ENCODE peak calls at places on chromosome 20, in seven cellular contexts. One of them, this sample, is unnamed.

GRCh38 chr20:60046011-60046413 is 87.8 kb downstream of the CDH26 start:
- DNase-seq in lung: no peak
- DNase-seq in esophagus squamous epithelium: no peak
- DNase-seq in epithelial cell of proximal tubule: no peak
- DNase-seq in cardiac fibroblast: no peak
- DNase-seq in Peyer's patch: no peak
- DNase-seq in GM06990: no peak
- DNase-seq in this sample: no peak

GRCh38 chr20:57048027-57048869 is 218.2 kb downstream of the BMP7 start:
- DNase-seq in GM06990: peak; percentile 21
- DNase-seq in esophagus squamous epithelium: no peak
- DNase-seq in cardiac fibroblast: peak; percentile 38
- DNase-seq in Peyer's patch: no peak
- DNase-seq in epithelial cell of proximal tubule: no peak
- DNase-seq in lung: no peak
- DNase-seq in this sample: peak; percentile 37

GRCh38 chr20:62248890-62249560 is 10.7 kb downstream of the OSBPL2 start:
- DNase-seq in GM06990: no peak
- DNase-seq in epithelial cell of proximal tubule: no peak
- DNase-seq in esophagus squamous epithelium: no peak
- DNase-seq in cardiac fibroblast: no peak
- DNase-seq in lung: no peak
- DNase-seq in Peyer's patch: no peak
- DNase-seq in this sample: no peak

GRCh38 chr20:53413188-53413631 is 180.4 kb downstream of the ZNF217 start:
- DNase-seq in lung: peak; percentile 30
- DNase-seq in cardiac fibroblast: no peak
- DNase-seq in Peyer's patch: peak; percentile 66
- DNase-seq in epithelial cell of proximal tubule: no peak
- DNase-seq in GM06990: peak; percentile 69
- DNase-seq in esophagus squamous epithelium: no peak
- DNase-seq in this sample: peak; percentile 48

GRCh38 chr20:25532015-25532751 is 53.1 kb downstream of the NINL start:
- DNase-seq in lung: no peak
- DNase-seq in epithelial cell of proximal tubule: no peak
- DNase-seq in esophagus squamous epithelium: no peak
- DNase-seq in cardiac fibroblast: no peak
- DNase-seq in Peyer's patch: no peak
- DNase-seq in GM06990: no peak
- DNase-seq in this sample: no peak

GRCh38 chr20:17225891-17226409 is 890 bp upstream of the PCSK2 start:
- DNase-seq in lung: no peak
- DNase-seq in epithelial cell of proximal tubule: no peak
- DNase-seq in GM06990: no peak
- DNase-seq in esophagus squamous epithelium: no peak
- DNase-seq in cardiac fibroblast: no peak
- DNase-seq in Peyer's patch: no peak
- DNase-seq in this sample: peak; percentile 22

GRCh38 chr20:13101701-13102100 is 92.9 kb downstream of the SPTLC3 start:
- DNase-seq in GM06990: no peak
- DNase-seq in esophagus squamous epithelium: no peak
- DNase-seq in cardiac fibroblast: peak; percentile 29
- DNase-seq in Peyer's patch: no peak
- DNase-seq in epithelial cell of proximal tubule: no peak
- DNase-seq in lung: no peak
- DNase-seq in this sample: no peak

GRCh38 chr20:43198607-43199006 is 8.9 kb upstream of the PTPRT start:
- DNase-seq in lung: no peak
- DNase-seq in cardiac fibroblast: no peak
- DNase-seq in epithelial cell of proximal tubule: no peak
- DNase-seq in Peyer's patch: no peak
- DNase-seq in esophagus squamous epithelium: no peak
- DNase-seq in GM06990: no peak
- DNase-seq in this sample: no peak

GRCh38 chr20:58970146-58970545 is 10.9 kb upstream of the NELFCD start:
- DNase-seq in GM06990: no peak
- DNase-seq in epithelial cell of proximal tubule: no peak
- DNase-seq in Peyer's patch: no peak
- DNase-seq in esophagus squamous epithelium: no peak
- DNase-seq in lung: no peak
- DNase-seq in cardiac fibroblast: no peak
- DNase-seq in this sample: no peak

GRCh38 chr20:63972312-63973159 is 2.8 kb upstream of the ZNF512B start:
- DNase-seq in GM06990: peak; percentile 3
- DNase-seq in lung: no peak
- DNase-seq in epithelial cell of proximal tubule: no peak
- DNase-seq in Peyer's patch: peak; percentile 46
- DNase-seq in cardiac fibroblast: no peak
- DNase-seq in esophagus squamous epithelium: no peak
- DNase-seq in this sample: no peak

GRCh38 chr20:53921443-53921973 is 148.9 kb downstream of the BCAS1 start:
- DNase-seq in esophagus squamous epithelium: no peak
- DNase-seq in epithelial cell of proximal tubule: no peak
- DNase-seq in Peyer's patch: no peak
- DNase-seq in lung: no peak
- DNase-seq in cardiac fibroblast: no peak
- DNase-seq in GM06990: no peak
- DNase-seq in this sample: no peak

GRCh38 chr20:18728165-18728866 is 85.3 kb upstream of the SCP2D1 start:
- DNase-seq in cardiac fibroblast: no peak
- DNase-seq in esophagus squamous epithelium: no peak
- DNase-seq in epithelial cell of proximal tubule: no peak
- DNase-seq in GM06990: peak; percentile 57
- DNase-seq in lung: no peak
- DNase-seq in Peyer's patch: no peak
- DNase-seq in this sample: no peak

GRCh38 chr20:59015812-59016711 is 3.2 kb upstream of the TUBB1 start:
- DNase-seq in GM06990: no peak
- DNase-seq in Peyer's patch: no peak
- DNase-seq in cardiac fibroblast: no peak
- DNase-seq in esophagus squamous epithelium: no peak
- DNase-seq in lung: peak; percentile 21
- DNase-seq in epithelial cell of proximal tubule: no peak
- DNase-seq in this sample: peak; percentile 29

GRCh38 chr20:13934992-13935894 is 55.2 kb downstream of the SEL1L2 start:
- DNase-seq in Peyer's patch: no peak
- DNase-seq in cardiac fibroblast: no peak
- DNase-seq in GM06990: no peak
- DNase-seq in epithelial cell of proximal tubule: no peak
- DNase-seq in lung: no peak
- DNase-seq in esophagus squamous epithelium: no peak
- DNase-seq in this sample: no peak

GRCh38 chr20:17796096-17796563 is 96.4 kb downstream of the BANF2 start:
- DNase-seq in Peyer's patch: no peak
- DNase-seq in epithelial cell of proximal tubule: peak; percentile 29
- DNase-seq in cardiac fibroblast: peak; percentile 86
- DNase-seq in lung: peak; percentile 38
- DNase-seq in GM06990: no peak
- DNase-seq in esophagus squamous epithelium: no peak
- DNase-seq in this sample: peak; percentile 79

GRCh38 chr20:42254673-42255072 is 636.5 kb upstream of the CHD6 start:
- DNase-seq in epithelial cell of proximal tubule: no peak
- DNase-seq in GM06990: no peak
- DNase-seq in lung: no peak
- DNase-seq in esophagus squamous epithelium: no peak
- DNase-seq in Peyer's patch: no peak
- DNase-seq in cardiac fibroblast: no peak
- DNase-seq in this sample: no peak

GRCh38 chr20:59948828-59949720 is 8.9 kb downstream of the FAM217B start:
- DNase-seq in epithelial cell of proximal tubule: no peak
- DNase-seq in cardiac fibroblast: peak; percentile 77
- DNase-seq in esophagus squamous epithelium: no peak
- DNase-seq in lung: no peak
- DNase-seq in Peyer's patch: no peak
- DNase-seq in GM06990: no peak
- DNase-seq in this sample: no peak

GRCh38 chr20:11522359-11522758 is 395.3 kb upstream of the BTBD3 start:
- DNase-seq in GM06990: no peak
- DNase-seq in cardiac fibroblast: no peak
- DNase-seq in Peyer's patch: no peak
- DNase-seq in epithelial cell of proximal tubule: no peak
- DNase-seq in lung: no peak
- DNase-seq in esophagus squamous epithelium: no peak
- DNase-seq in this sample: no peak

GRCh38 chr20:1566701-1567100 is 9.2 kb upstream of the SIRPD start:
- DNase-seq in cardiac fibroblast: no peak
- DNase-seq in lung: no peak
- DNase-seq in GM06990: no peak
- DNase-seq in esophagus squamous epithelium: no peak
- DNase-seq in Peyer's patch: no peak
- DNase-seq in epithelial cell of proximal tubule: no peak
- DNase-seq in this sample: no peak

DNA sequence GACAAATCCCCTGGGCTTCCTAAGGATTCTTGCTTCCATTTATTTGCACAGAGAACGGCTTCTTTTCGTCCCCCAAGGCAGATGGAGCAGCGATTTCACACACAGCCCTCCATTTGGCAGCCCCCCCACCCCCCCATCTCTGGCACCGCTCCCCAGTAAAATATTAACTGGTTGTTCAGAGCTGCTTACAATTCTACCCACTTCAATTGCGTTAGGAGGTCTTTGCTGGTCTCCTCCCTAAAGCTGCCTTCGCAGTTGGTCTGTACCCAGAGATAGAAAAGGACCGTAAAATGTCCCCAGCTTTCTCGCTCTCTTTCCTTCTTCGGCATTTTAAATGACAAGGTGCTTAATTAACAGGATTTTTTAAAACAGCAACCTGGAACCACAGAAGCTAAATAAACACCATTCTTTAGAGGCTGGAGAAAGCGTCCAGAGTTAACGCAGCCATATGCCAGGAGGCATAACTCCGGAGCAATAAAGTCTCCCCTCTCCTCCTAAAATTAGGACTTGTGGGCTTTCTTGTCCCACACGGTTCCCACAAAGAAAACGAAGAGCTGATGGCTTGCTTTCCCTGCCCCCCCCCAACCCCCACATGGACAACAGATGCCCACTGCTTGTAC is 1.7 kb upstream of the ZMYND8 start:
- DNase-seq in cardiac fibroblast: no peak
- DNase-seq in epithelial cell of proximal tubule: no peak
- DNase-seq in GM06990: no peak
- DNase-seq in Peyer's patch: no peak
- DNase-seq in esophagus squamous epithelium: no peak
- DNase-seq in lung: no peak
- DNase-seq in this sample: no peak
- H3K4me3 ChIP-seq in cardiac fibroblast: no peak overlapping the region
- H3K4me3 ChIP-seq in epithelial cell of proximal tubule: peak overlapping the region; percentile 10
- H3K4me3 ChIP-seq in GM06990: peak overlapping the region; percentile 49
- H3K4me3 ChIP-seq in Peyer's patch: no peak overlapping the region
- H3K4me3 ChIP-seq in esophagus squamous epithelium: no peak overlapping the region
- H3K4me3 ChIP-seq in lung: no peak overlapping the region
- H3K4me3 ChIP-seq in this sample: no peak overlapping the region

GRCh38 chr20:44691424-44692423 is 23.4 kb upstream of the CCN5 start:
- DNase-seq in cardiac fibroblast: peak; percentile 77
- DNase-seq in esophagus squamous epithelium: no peak
- DNase-seq in epithelial cell of proximal tubule: no peak
- DNase-seq in Peyer's patch: no peak
- DNase-seq in lung: no peak
- DNase-seq in GM06990: no peak
- DNase-seq in this sample: no peak

GRCh38 chr20:44690781-44691423 is 24.3 kb upstream of the CCN5 start:
- DNase-seq in cardiac fibroblast: peak; percentile 76
- DNase-seq in lung: no peak
- DNase-seq in GM06990: no peak
- DNase-seq in esophagus squamous epithelium: no peak
- DNase-seq in Peyer's patch: no peak
- DNase-seq in epithelial cell of proximal tubule: no peak
- DNase-seq in this sample: no peak

GRCh38 chr20:44686934-44687333 is 28.2 kb upstream of the CCN5 start:
- DNase-seq in GM06990: no peak
- DNase-seq in epithelial cell of proximal tubule: no peak
- DNase-seq in cardiac fibroblast: no peak
- DNase-seq in esophagus squamous epithelium: no peak
- DNase-seq in Peyer's patch: no peak
- DNase-seq in lung: no peak
- DNase-seq in this sample: no peak

GRCh38 chr20:44689809-44690208 is 25.4 kb upstream of the CCN5 start:
- DNase-seq in lung: no peak
- DNase-seq in esophagus squamous epithelium: no peak
- DNase-seq in GM06990: no peak
- DNase-seq in cardiac fibroblast: no peak
- DNase-seq in epithelial cell of proximal tubule: no peak
- DNase-seq in Peyer's patch: no peak
- DNase-seq in this sample: no peak

GRCh38 chr20:44688053-44688625 is 27.0 kb upstream of the CCN5 start:
- DNase-seq in lung: no peak
- DNase-seq in Peyer's patch: no peak
- DNase-seq in esophagus squamous epithelium: no peak
- DNase-seq in epithelial cell of proximal tubule: no peak
- DNase-seq in cardiac fibroblast: no peak
- DNase-seq in GM06990: no peak
- DNase-seq in this sample: no peak
- TF ChIP-seq CTCF in lung: no peak
- TF ChIP-seq CTCF in Peyer's patch: no peak
- TF ChIP-seq CTCF in esophagus squamous epithelium: no peak
- TF ChIP-seq CTCF in epithelial cell of proximal tubule: no peak
- TF ChIP-seq CTCF in cardiac fibroblast: no peak
- TF ChIP-seq CTCF in GM06990: no peak
- TF ChIP-seq CTCF in this sample: no peak

GRCh38 chr20:50992733-50993457 is 30.0 kb downstream of the KCNG1 start:
- DNase-seq in Peyer's patch: no peak
- DNase-seq in epithelial cell of proximal tubule: no peak
- DNase-seq in lung: no peak
- DNase-seq in GM06990: no peak
- DNase-seq in esophagus squamous epithelium: no peak
- DNase-seq in cardiac fibroblast: peak; percentile 71
- DNase-seq in this sample: no peak
- H3K4me3 ChIP-seq in Peyer's patch: no peak overlapping the region
- H3K4me3 ChIP-seq in epithelial cell of proximal tubule: no peak overlapping the region
- H3K4me3 ChIP-seq in lung: no peak overlapping the region
- H3K4me3 ChIP-seq in GM06990: no peak overlapping the region
- H3K4me3 ChIP-seq in esophagus squamous epithelium: no peak overlapping the region
- H3K4me3 ChIP-seq in cardiac fibroblast: no peak overlapping the region
- H3K4me3 ChIP-seq in this sample: no peak overlapping the region

GRCh38 chr20:3275966-3276365 is 37.0 kb upstream of the SLC4A11 start:
- DNase-seq in epithelial cell of proximal tubule: no peak
- DNase-seq in cardiac fibroblast: peak; percentile 55
- DNase-seq in lung: no peak
- DNase-seq in GM06990: no peak
- DNase-seq in esophagus squamous epithelium: no peak
- DNase-seq in Peyer's patch: no peak
- DNase-seq in this sample: no peak

GRCh38 chr20:3277686-3278465 is 38.9 kb upstream of the SLC4A11 start:
- DNase-seq in Peyer's patch: no peak
- DNase-seq in cardiac fibroblast: no peak
- DNase-seq in epithelial cell of proximal tubule: no peak
- DNase-seq in lung: no peak
- DNase-seq in esophagus squamous epithelium: no peak
- DNase-seq in GM06990: no peak
- DNase-seq in this sample: no peak

GRCh38 chr20:3275064-3275935 is 36.3 kb upstream of the SLC4A11 start:
- DNase-seq in esophagus squamous epithelium: no peak
- DNase-seq in cardiac fibroblast: no peak
- DNase-seq in Peyer's patch: no peak
- DNase-seq in GM06990: no peak
- DNase-seq in lung: no peak
- DNase-seq in epithelial cell of proximal tubule: no peak
- DNase-seq in this sample: no peak

GRCh38 chr20:3273371-3273770 is 34.4 kb upstream of the SLC4A11 start:
- DNase-seq in cardiac fibroblast: no peak
- DNase-seq in esophagus squamous epithelium: no peak
- DNase-seq in lung: no peak
- DNase-seq in GM06990: no peak
- DNase-seq in Peyer's patch: no peak
- DNase-seq in epithelial cell of proximal tubule: no peak
- DNase-seq in this sample: no peak

GRCh38 chr20:3276400-3277015 is 37.5 kb upstream of the SLC4A11 start:
- DNase-seq in epithelial cell of proximal tubule: no peak
- DNase-seq in esophagus squamous epithelium: no peak
- DNase-seq in Peyer's patch: no peak
- DNase-seq in cardiac fibroblast: peak; percentile 59
- DNase-seq in lung: no peak
- DNase-seq in GM06990: no peak
- DNase-seq in this sample: no peak
- TF ChIP-seq CTCF in epithelial cell of proximal tubule: peak; percentile 36
- TF ChIP-seq CTCF in esophagus squamous epithelium: no peak
- TF ChIP-seq CTCF in Peyer's patch: peak; percentile 23
- TF ChIP-seq CTCF in cardiac fibroblast: peak; percentile 33
- TF ChIP-seq CTCF in lung: no peak
- TF ChIP-seq CTCF in GM06990: peak; percentile 46
- TF ChIP-seq CTCF in this sample: peak; percentile 18

This sample was measured in body of pancreas.